ENCODE peak calls at places on chromosomes 4 and X, in seven cellular contexts. C, Y, R, I, L, F and K are unnamed samples.

GRCh38 chr4:138003248-138003647 is 238.9 kb downstream of the SLC7A11 start:
- DNase-seq in L (no peak), R (no peak), Y (no peak), F (no peak), I (no peak), C (no peak), K (no peak)

GRCh38 chr4:35124116-35124515 is 1120.2 kb downstream of the ARAP2 start:
- DNase-seq in R (no peak), I (no peak), L (no peak), F (no peak), Y (no peak), C (no peak), K (no peak)

GRCh38 chrX:47351706-47352105 is 18.7 kb upstream of the ZNF157 start:
- DNase-seq in I (no peak), Y (no peak), R (no peak), F (no peak), L (no peak), C (no peak), K (no peak)

GRCh38 chrX:121254336-121254735 is 206.9 kb downstream of the GLUD2 start:
- DNase-seq in R (no peak), C (no peak), Y (peak), I (no peak), F (no peak), L (no peak), K (no peak)

GRCh38 chr4:84866295-84866694 is 100.2 kb downstream of the WDFY3 start:
- DNase-seq in Y (no peak), F (no peak), L (no peak), C (no peak), R (no peak), I (no peak), K (no peak)

GRCh38 chrX:136209016-136209738 is 42.0 kb downstream of the MAP7D3 start:
- DNase-seq in R (no peak), C (no peak), I (peak), F (no peak), Y (no peak), L (peak), K (no peak)

GRCh38 chr4:113979157-113979972 is at the start of gene ARSJ:
- DNase-seq in C (peak), I (no peak), Y (no peak), R (peak), F (no peak), L (peak), K (no peak)

GRCh38 chrX:138745215-138745614 is 33.7 kb upstream of the FGF13 start:
- DNase-seq in L (peak), R (no peak), F (peak), C (no peak), Y (peak), I (peak), K (peak)

GRCh38 chr4:96691496-96691895 is 851.6 kb downstream of the PDHA2 start:
- DNase-seq in L (no peak), F (no peak), I (no peak), R (no peak), C (no peak), Y (no peak), K (peak)

GRCh38 chr4:165605811-165606210 is 227.0 kb downstream of the CPE start:
- DNase-seq in R (no peak), C (no peak), Y (no peak), I (no peak), F (no peak), L (peak), K (no peak)

GRCh38 chr4:165612936-165613335 is 234.1 kb downstream of the CPE start:
- DNase-seq in Y (no peak), R (no peak), I (no peak), C (no peak), F (no peak), L (no peak), K (no peak)

GRCh38 chr4:165610679-165611551 is 232.1 kb downstream of the CPE start:
- DNase-seq in Y (no peak), C (no peak), R (no peak), I (no peak), L (peak), F (no peak), K (no peak)

GRCh38 chr4:165606465-165607205 is 227.8 kb downstream of the CPE start:
- DNase-seq in I (no peak), L (no peak), C (no peak), F (no peak), R (no peak), Y (no peak), K (no peak)

DNA sequence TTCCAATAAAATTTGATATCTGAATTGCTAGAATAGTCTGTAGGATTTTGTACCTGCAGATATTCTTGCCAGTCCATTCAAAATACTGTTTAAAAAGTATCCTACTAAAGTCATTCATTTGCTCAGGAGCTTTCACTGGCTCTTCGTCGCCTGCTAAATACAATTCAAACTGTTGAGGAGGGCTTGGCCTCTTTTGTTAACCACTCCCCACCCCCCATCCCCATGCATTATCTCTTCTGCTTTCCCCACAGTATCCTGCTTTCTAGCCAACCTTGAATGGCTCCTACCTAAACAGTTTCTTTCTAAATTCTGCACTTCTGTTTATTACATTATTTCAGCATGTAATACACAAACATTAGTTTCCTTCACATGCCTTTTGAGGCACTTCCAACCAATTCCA is 230.8 kb downstream of the CPE start:
- DNase-seq in I (no peak), R (no peak), Y (no peak), C (no peak), L (no peak), F (no peak), K (no peak)
- H3K9ac ChIP-seq in I (no peak), R (no peak), Y (no peak), C (no peak), L (no peak), F (no peak), K (no peak)

GRCh38 chrX:120000490-120001246 is 57.1 kb upstream of the NKAP start:
- DNase-seq in R (no peak), L (no peak), F (no peak), Y (no peak), C (no peak), I (no peak), K (no peak)

GRCh38 chrX:119997570-119997969 is 54.0 kb upstream of the NKAP start:
- DNase-seq in L (no peak), C (no peak), Y (no peak), F (no peak), I (no peak), R (no peak), K (no peak)

GRCh38 chrX:119996069-119996468 is 52.5 kb upstream of the NKAP start:
- DNase-seq in L (no peak), I (no peak), Y (no peak), C (no peak), R (no peak), F (no peak), K (no peak)

GRCh38 chrX:119999087-119999634 is 55.6 kb upstream of the NKAP start:
- DNase-seq in Y (no peak), I (no peak), L (no peak), R (no peak), F (no peak), C (no peak), K (no peak)

GRCh38 chrX:119996600-119997524 is 53.3 kb upstream of the NKAP start:
- DNase-seq in L (no peak), R (no peak), I (no peak), F (no peak), Y (no peak), C (no peak), K (no peak)
- TF ChIP-seq EZH2 in L (no peak), R (peak), I (no peak), F (no peak), Y (no peak), C (no peak), K (no peak)

DNA sequence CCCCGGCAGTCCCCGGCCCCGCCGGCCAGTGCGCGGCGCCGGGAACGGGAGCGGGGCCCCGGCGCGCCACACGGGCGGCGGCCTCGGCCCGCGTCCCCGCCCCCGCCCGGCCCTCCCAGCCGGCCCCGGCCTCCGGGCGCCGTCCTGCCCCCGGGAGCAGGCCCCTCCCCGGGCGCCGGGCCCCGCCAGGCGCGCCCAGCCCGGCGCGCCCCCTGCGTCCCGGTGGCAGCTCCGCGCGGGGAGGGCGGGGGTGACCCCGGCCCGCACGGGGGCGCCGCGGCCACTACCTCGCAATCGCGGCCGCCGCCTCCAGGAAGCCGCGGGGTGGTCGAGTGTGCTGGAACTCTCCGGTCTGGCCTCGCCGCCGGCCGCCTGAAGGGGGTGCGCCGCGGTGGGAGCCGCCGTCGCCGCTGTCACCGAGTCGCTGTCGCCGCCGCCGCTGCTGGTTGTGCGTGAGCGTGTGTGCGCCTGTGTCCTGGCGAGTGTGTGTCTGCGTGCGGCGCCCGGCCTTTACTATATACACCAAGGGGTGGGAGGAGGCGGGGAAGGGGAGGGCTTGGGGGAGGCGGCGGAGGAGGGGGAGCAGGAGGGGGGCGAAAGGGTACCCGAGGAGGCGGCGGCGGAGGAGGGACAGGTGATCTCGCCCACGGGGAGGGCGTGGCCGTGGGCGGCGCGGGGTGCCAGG is at the start of gene RAI2:
- DNase-seq in L (no peak), C (no peak), F (no peak), I (peak), Y (no peak), R (no peak), K (no peak)
- TF ChIP-seq POLR2AphosphoS5 in L (no peak), C (no peak), F (no peak), I (no peak), Y (no peak), R (no peak), K (no peak)

DNA sequence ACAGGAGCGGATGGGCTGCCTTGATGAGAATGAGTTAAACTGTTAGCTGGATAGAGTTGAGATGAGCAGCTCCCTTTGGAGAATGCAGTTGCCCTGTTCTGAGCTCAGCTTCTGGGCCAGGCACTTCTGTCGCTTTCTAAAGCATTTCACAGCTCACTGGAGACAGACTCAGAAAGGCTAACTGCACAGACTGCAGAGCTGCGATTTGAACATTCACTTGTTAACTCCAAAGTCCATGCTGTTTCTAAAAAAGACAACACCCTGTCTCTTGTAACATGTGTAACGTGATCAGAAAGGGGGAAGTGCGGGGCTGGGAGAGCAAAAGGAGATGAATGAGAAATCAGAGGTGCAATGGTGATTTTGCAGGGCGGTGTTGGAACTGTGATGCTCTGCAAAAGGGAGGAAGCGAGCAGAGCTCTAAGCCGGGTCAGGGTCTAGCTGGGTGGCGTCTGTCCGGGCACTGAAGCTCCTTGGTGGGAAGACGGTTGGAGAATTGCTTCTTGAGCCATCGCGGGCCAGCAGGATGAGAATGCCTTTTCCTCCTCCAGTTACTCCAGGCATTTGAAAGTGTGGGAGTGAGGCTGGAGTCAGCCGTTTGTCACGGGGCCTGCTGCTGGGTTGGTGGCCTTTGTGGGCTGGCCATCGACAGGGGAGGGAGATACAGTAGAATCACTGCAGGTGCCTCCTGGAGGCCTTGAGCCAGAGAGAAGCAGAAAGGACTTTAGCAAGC is 20.3 kb downstream of the TBC1D14 start:
- DNase-seq in R (no peak), Y (peak), I (no peak), F (no peak), C (no peak), L (no peak), K (no peak)
- H3K9ac ChIP-seq in R (no peak), Y (peak), I (no peak), F (no peak), C (no peak), L (no peak), K (no peak)

GRCh38 chr4:141636771-141637460 is 533 bp downstream of the IL15 start:
- DNase-seq in I (peak), Y (no peak), C (peak), L (peak), F (no peak), R (peak), K (no peak)
- TF ChIP-seq EZH2 in I (no peak), Y (no peak), C (no peak), L (no peak), F (no peak), R (peak), K (no peak)

GRCh38 chr4:87620491-87620890 is 12.2 kb downstream of the DSPP start:
- DNase-seq in I (no peak), L (no peak), R (no peak), F (no peak), Y (no peak), C (no peak), K (no peak)
- TF ChIP-seq POLR2AphosphoS5 in I (no peak), L (no peak), R (no peak), F (no peak), Y (no peak), C (no peak), K (no peak)

GRCh38 chrX:34915463-34916225 is 27.0 kb upstream of the FAM47B start:
- DNase-seq in C (no peak), F (no peak), I (no peak), Y (no peak), L (no peak), R (no peak), K (no peak)

GRCh38 chrX:34917146-34917545 is 25.4 kb upstream of the FAM47B start:
- DNase-seq in Y (no peak), I (no peak), R (no peak), L (no peak), F (no peak), C (no peak), K (no peak)

GRCh38 chrX:34918091-34918736 is 24.4 kb upstream of the FAM47B start:
- DNase-seq in L (no peak), F (no peak), I (no peak), Y (no peak), R (no peak), C (no peak), K (no peak)

DNA sequence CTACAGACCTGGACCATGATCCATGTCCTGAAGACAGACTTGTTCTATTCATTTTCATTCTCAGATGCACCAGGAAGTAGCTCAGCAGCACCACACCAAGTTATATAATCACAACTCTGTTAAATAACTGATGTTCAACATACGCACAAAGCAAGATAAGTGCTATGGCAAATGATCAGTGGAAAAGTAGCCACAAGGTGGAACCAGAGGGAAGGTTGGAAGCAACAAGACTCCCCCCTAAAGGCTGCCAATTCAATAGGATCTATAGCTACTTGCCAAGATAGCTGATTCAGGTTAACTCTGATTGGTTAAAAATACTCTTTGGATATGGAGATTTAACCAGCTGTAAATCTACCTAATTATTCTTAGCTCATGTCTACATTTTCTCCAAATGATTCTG is 23.7 kb upstream of the FAM47B start:
- DNase-seq in L (peak), I (no peak), R (no peak), F (no peak), Y (peak), C (no peak), K (peak)
- H3K9ac ChIP-seq in L (no peak), I (no peak), R (no peak), F (no peak), Y (no peak), C (no peak), K (no peak)

DNA sequence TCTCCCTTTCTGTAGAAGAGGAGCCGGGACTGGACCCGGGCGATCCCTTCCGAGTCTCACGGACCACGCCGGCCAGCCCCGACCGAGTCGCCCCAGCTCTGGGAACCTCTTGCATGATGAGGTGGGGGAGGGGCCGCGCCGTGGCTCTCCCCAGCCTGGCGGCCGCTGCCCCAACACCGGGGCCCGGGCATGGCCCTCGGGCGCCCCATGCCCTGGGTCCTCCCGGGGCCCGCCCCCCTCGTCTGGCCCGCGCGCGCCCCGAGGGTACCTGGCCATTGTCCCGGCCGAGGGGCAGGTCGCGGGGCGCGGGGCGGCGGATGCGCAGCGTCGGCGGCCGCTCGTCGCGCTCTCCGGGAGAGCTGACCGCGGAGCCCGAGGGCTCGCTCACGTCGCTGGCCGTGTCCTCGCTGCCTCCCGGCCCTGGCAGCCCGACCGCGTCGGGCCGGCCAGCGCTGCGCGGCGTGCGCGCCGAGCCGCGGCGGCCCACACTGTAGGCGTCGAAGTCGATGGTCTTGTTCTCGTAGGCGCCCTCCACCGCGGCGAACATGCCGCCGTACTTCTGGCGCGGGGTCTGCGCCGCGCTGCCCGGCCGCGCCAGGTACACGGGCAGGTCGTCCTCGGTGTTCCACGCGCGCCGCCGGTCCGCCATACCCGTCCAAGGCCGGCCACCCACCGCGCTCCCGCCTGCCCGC is 419 bp downstream of the CRMP1 start:
- DNase-seq in R (no peak), L (no peak), Y (no peak), C (no peak), I (no peak), F (no peak), K (no peak)
- TF ChIP-seq EZH2 in R (peak), L (no peak), Y (no peak), C (no peak), I (no peak), F (no peak), K (no peak)

GRCh38 chr4:139776235-139776634 is 110.6 kb downstream of the MGST2 start:
- DNase-seq in Y (no peak), C (no peak), R (no peak), I (no peak), F (no peak), L (no peak), K (no peak)

GRCh38 chr4:139783761-139784484 is 118.3 kb downstream of the MGST2 start:
- DNase-seq in I (no peak), L (no peak), C (no peak), Y (peak), R (no peak), F (no peak), K (no peak)

GRCh38 chr4:139782926-139783542 is 117.4 kb downstream of the MGST2 start:
- DNase-seq in F (no peak), Y (no peak), L (no peak), C (no peak), I (no peak), R (no peak), K (no peak)

GRCh38 chr4:139777757-139778156 is 112.1 kb downstream of the MGST2 start:
- DNase-seq in C (no peak), Y (no peak), F (no peak), R (no peak), I (no peak), L (no peak), K (no peak)

GRCh38 chr4:139779653-139780052 is 114.0 kb downstream of the MGST2 start:
- DNase-seq in R (no peak), F (no peak), C (no peak), L (no peak), I (no peak), Y (no peak), K (no peak)
- TF ChIP-seq POLR2AphosphoS5 in R (no peak), F (no peak), C (no peak), L (no peak), I (no peak), Y (no peak), K (no peak)

GRCh38 chrX:32842053-32842452 is 369.3 kb downstream of the DMD start:
- DNase-seq in L (no peak), F (no peak), R (no peak), Y (no peak), C (no peak), I (no peak), K (no peak)

DNA sequence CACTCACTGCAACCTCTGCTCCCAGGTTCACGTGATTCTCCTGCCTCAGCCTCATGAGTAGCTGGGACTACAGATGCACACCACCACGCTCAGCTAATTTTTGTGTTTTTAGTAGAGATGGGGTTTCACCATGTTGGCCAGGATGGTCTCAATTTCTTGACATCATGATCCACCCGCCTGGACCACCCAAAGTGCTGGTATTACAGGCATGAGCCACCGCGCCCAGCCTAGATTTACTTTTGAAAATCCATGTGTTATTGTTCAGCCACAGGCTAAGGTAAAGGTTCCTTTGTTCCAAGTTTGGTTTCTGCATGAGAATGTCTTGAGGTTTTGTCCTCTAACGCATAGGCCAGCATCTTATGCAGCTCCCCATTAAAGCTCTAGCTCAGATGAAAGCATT is 371.6 kb downstream of the DMD start:
- DNase-seq in I (no peak), F (no peak), L (no peak), C (no peak), R (no peak), Y (no peak), K (no peak)
- H3K9ac ChIP-seq in I (no peak), F (no peak), L (no peak), C (no peak), R (no peak), Y (no peak), K (no peak)